ENCODE peak calls at places on chromosomes 12 and 14, in five cellular contexts. A is neural crest cell, X is EL, J is ovary, N is K562. O is an unnamed sample.

GRCh38 chr14:92340938-92341337 is 18.0 kb downstream of the SLC24A4 start:
- DNase-seq in A (no peak), X (no peak), J (no peak), N (no peak), O (no peak)

GRCh38 chr14:81220767-81221578 is at the start of gene GTF2A1:
- DNase-seq in A (peak; percentile 93), X (peak; percentile 96), J (peak; percentile 94), N (peak; percentile 94), O (peak; percentile 95)

GRCh38 chr14:99055816-99056215 is 216.2 kb downstream of the BCL11B start:
- DNase-seq in A (no peak), X (no peak), J (no peak), N (no peak), O (no peak)

GRCh38 chr14:68968721-68969120 is 10.4 kb downstream of the ACTN1 start:
- DNase-seq in A (no peak), X (no peak), J (no peak), N (no peak), O (no peak)

GRCh38 chr12:92570056-92570753 is 132.6 kb upstream of the PLEKHG7 start:
- DNase-seq in A (peak; percentile 76), X (peak; percentile 76), J (peak; percentile 79), N (peak; percentile 84), O (peak; percentile 79)

GRCh38 chr12:33322519-33322918 is 117.1 kb downstream of the SYT10 start:
- DNase-seq in A (no peak), X (no peak), J (no peak), N (peak; percentile 57), O (no peak)

GRCh38 chr12:117096643-117097042 is 2.6 kb downstream of the TESC start:
- DNase-seq in A (no peak), X (no peak), J (no peak), N (no peak), O (no peak)

GRCh38 chr14:21268612-21269251 is 510 bp downstream of the HNRNPC start:
- DNase-seq in A (peak; percentile 14), X (peak; percentile 57), J (peak; percentile 32), N (peak; percentile 70), O (peak; percentile 45)

GRCh38 chr12:68264864-68265256 is 11.5 kb upstream of the IL22 start:
- DNase-seq in A (no peak), X (peak; percentile 74), J (no peak), N (no peak), O (no peak)

GRCh38 chr12:67940780-67941243 is 48.4 kb upstream of the IFNG-AS1 start:
- DNase-seq in A (no peak), X (peak; percentile 59), J (no peak), N (no peak), O (peak; percentile 33)

GRCh38 chr12:11513288-11513687 is 117.9 kb upstream of the PRB2 start:
- DNase-seq in A (no peak), X (no peak), J (no peak), N (peak; percentile 17), O (no peak)

GRCh38 chr12:62716866-62717477 is 218.0 kb downstream of the PPM1H start:
- DNase-seq in A (no peak), X (no peak), J (no peak), N (no peak), O (no peak)

GRCh38 chr14:70585221-70585620 is 15.2 kb downstream of the MED6 start:
- DNase-seq in A (no peak), X (no peak), J (no peak), N (no peak), O (no peak)

GRCh38 chr14:98494582-98494981 is 777.4 kb downstream of the BCL11B start:
- DNase-seq in A (no peak), X (no peak), J (no peak), N (no peak), O (no peak)

GRCh38 chr14:62943202-62943601 is 102.1 kb downstream of the KCNH5 start:
- DNase-seq in A (no peak), X (peak; percentile 48), J (no peak), N (no peak), O (no peak)

GRCh38 chr12:15276088-15276698 is 46.1 kb upstream of the PTPRO start:
- DNase-seq in A (peak; percentile 58), X (peak; percentile 52), J (peak; percentile 33), N (peak; percentile 40), O (peak; percentile 38)

GRCh38 chr14:67411820-67412421 is at the start of gene PLEK2:
- DNase-seq in A (no peak), X (peak; percentile 69), J (no peak), N (no peak), O (peak; percentile 89)

GRCh38 chr14:104222396-104223036 is 84.1 kb downstream of the KIF26A start:
- DNase-seq in A (no peak), X (no peak), J (no peak), N (no peak), O (no peak)

O was measured in colonic mucosa.